ENCODE peak calls at places on chromosomes 1 and 21, in eight cellular contexts. Y is GM12865; W is mesothelial cell of epicardium; D is fibroblast of pulmonary artery; T is tibial nerve; G is fibroblast of mammary gland; L is CD8-positive, alpha-beta T cell; F is nephron progenitor cell. C is an unnamed sample.

GRCh38 chr1:203217668-203218067 is 11.8 kb downstream of the CHIT1 start:
- DNase-seq in G (no peak), D (no peak), T (no peak), Y (no peak), L (no peak), F (no peak), W (no peak), C (no peak)

GRCh38 chr21:41458121-41458520 is 32.1 kb downstream of the MX1 start:
- DNase-seq in D (no peak), F (no peak), G (no peak), Y (no peak), L (no peak), T (no peak), W (no peak), C (no peak)

GRCh38 chr1:169949139-169949538 is 55.4 kb upstream of the SCYL3 start:
- DNase-seq in T (no peak), L (no peak), W (no peak), Y (no peak), D (peak; percentile 16), F (no peak), G (peak; percentile 42), C (no peak)

GRCh38 chr1:221451741-221452140 is 290.1 kb downstream of the DUSP10 start:
- DNase-seq in Y (no peak), T (no peak), G (no peak), L (no peak), D (no peak), W (no peak), F (no peak), C (no peak)

GRCh38 chr1:6310116-6310848 is 49.4 kb upstream of the GPR153 start:
- DNase-seq in F (no peak), G (no peak), W (no peak), T (no peak), D (no peak), L (no peak), Y (no peak), C (no peak)

GRCh38 chr1:228778946-228779345 is 43.7 kb downstream of the RHOU start:
- DNase-seq in T (no peak), W (no peak), L (no peak), Y (no peak), G (no peak), F (no peak), D (no peak), C (no peak)

GRCh38 chr1:234533975-234534876 is 55.2 kb upstream of the TARBP1 start:
- DNase-seq in F (no peak), W (peak; percentile 65), T (peak; percentile 99), L (no peak), Y (no peak), G (peak; percentile 100), D (peak; percentile 100), C (no peak)

GRCh38 chr1:229124471-229125198 is 146.3 kb upstream of the RAB4A start:
- DNase-seq in L (no peak), D (no peak), W (no peak), T (no peak), G (no peak), F (no peak), Y (no peak), C (no peak)

GRCh38 chr1:234858722-234859121 is 248.7 kb upstream of the IRF2BP2 start:
- DNase-seq in Y (no peak), D (no peak), W (no peak), L (no peak), F (no peak), T (no peak), G (no peak), C (no peak)

GRCh38 chr1:87292684-87293493 is 35.8 kb upstream of the LMO4 start:
- DNase-seq in F (peak; percentile 77), T (peak; percentile 89), L (peak; percentile 67), Y (peak; percentile 71), W (peak; percentile 43), G (peak; percentile 64), D (peak; percentile 78), C (no peak)

GRCh38 chr1:163155606-163156005 is 47.1 kb downstream of the RGS5 start:
- DNase-seq in G (no peak), L (no peak), Y (no peak), F (no peak), W (no peak), D (no peak), T (no peak), C (no peak)

GRCh38 chr1:226722240-226722900 is 16.7 kb downstream of the ITPKB start:
- DNase-seq in D (no peak), F (no peak), L (no peak), W (no peak), T (no peak), G (no peak), Y (no peak), C (peak; percentile 58)

GRCh38 chr21:28454978-28455600 is 537.6 kb downstream of the LTN1 start:
- DNase-seq in G (peak; percentile 80), D (no peak), Y (no peak), W (no peak), F (no peak), L (no peak), T (no peak), C (no peak)

GRCh38 chr1:110083453-110084225 is 13.2 kb upstream of the ALX3 start:
- DNase-seq in G (no peak), L (no peak), D (no peak), F (peak; percentile 38), T (peak; percentile 7), Y (no peak), W (no peak), C (no peak)

GRCh38 chr21:39316062-39316461 is 2.6 kb upstream of the BRWD1 start:
- DNase-seq in W (no peak), G (no peak), F (no peak), T (no peak), Y (no peak), D (no peak), L (no peak), C (no peak)

GRCh38 chr1:162389021-162389818 is 7.7 kb downstream of the C1orf226 start:
- DNase-seq in F (no peak), W (no peak), D (no peak), G (peak; percentile 45), T (no peak), L (peak; percentile 31), Y (no peak), C (peak; percentile 83)

GRCh38 chr1:194252189-194252588 is 1065.8 kb upstream of the B3GALT2 start:
- DNase-seq in D (peak; percentile 59), L (no peak), F (no peak), W (no peak), Y (no peak), T (no peak), G (no peak), C (no peak)

GRCh38 chr1:84724128-84724860 is 34.0 kb upstream of the SSX2IP start:
- DNase-seq in G (no peak), F (peak; percentile 12), T (no peak), L (peak; percentile 65), Y (peak; percentile 41), D (no peak), W (no peak), C (no peak)

GRCh38 chr21:44870748-44871495 is 2.6 kb downstream of the PTTG1IP start:
- DNase-seq in L (no peak), G (no peak), D (no peak), Y (no peak), W (no peak), T (peak; percentile 28), F (no peak), C (no peak)

GRCh38 chr1:248752119-248752931 is 3.2 kb downstream of the LYPD8 start:
- DNase-seq in Y (no peak), W (no peak), G (peak; percentile 28), L (no peak), D (peak; percentile 2), F (no peak), T (no peak), C (no peak)

GRCh38 chr1:1777950-1778826 is at the start of gene NADK:
- DNase-seq in L (peak; percentile 86), T (no peak), G (peak; percentile 39), Y (peak; percentile 81), W (peak; percentile 56), F (peak; percentile 79), D (peak; percentile 50), C (peak; percentile 42)

GRCh38 chr1:151314137-151314875 is 12.9 kb downstream of the PI4KB start:
- DNase-seq in L (no peak), F (no peak), Y (no peak), D (peak; percentile 92), T (peak; percentile 93), G (peak; percentile 91), W (no peak), C (no peak)

GRCh38 chr1:31981976-31982375 is 31.7 kb upstream of the KHDRBS1 start:
- DNase-seq in Y (peak; percentile 34), F (no peak), D (no peak), L (peak; percentile 59), W (no peak), G (no peak), T (no peak), C (peak; percentile 31)

DNA sequence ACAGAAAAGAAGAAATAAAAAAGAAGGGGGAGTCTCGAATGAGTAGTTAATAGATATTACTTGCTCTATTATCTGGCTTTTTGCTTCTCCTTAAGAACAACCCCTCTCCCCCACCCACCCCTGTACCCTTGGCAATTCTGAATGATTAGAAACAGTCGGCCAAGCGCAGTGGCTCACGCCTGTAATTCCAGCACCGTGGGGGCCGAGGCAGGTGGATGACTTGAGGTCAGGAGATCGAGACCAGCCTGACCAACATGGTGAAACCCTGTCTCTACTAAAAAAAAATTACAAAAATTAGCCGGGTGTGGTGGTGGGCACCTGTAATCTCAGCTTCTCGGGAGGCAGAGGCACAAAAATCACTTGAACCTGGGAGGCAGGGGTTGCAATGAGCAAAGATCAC is 42.7 kb downstream of the GATAD2B start:
- DNase-seq in T (no peak), L (no peak), Y (no peak), G (no peak), F (no peak), W (no peak), D (no peak), C (no peak)
- TF ChIP-seq CTCF in T (no peak), L (no peak), Y (no peak), G (no peak), F (no peak), W (no peak), D (no peak), C (no peak)

GRCh38 chr1:115461526-115461925 is 123.5 kb upstream of the NGF start:
- DNase-seq in L (no peak), D (no peak), T (no peak), G (no peak), Y (no peak), W (no peak), F (no peak), C (no peak)
- TF ChIP-seq CTCF in L (no peak), D (no peak), T (no peak), G (peak; percentile 2), Y (no peak), W (peak; percentile 19), F (no peak), C (no peak)

DNA sequence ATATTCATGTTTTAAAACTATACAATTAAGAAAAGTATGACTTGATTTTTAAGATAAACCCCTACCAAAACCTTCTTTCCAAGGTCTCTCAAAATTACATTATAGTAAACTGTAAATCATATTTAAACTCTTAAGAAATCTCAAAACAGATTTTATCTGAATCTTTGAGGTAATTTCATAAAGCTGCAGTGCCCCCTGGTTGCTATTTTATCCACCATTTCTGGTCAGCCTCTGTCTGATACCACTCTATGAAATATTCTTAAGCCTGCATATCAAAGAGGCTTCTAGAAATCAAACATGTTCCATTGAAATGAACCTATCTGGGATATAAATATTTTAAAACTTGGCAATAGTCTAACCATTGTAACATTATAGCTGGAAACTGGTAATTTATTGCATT is 317.3 kb downstream of the COL11A1 start:
- DNase-seq in L (no peak), W (no peak), T (no peak), G (peak; percentile 1), D (peak; percentile 42), F (no peak), Y (no peak), C (no peak)
- TF ChIP-seq CTCF in L (no peak), W (no peak), T (no peak), G (peak; percentile 30), D (peak; percentile 50), F (no peak), Y (no peak), C (peak; percentile 14)

GRCh38 chr1:22731924-22732522 is 21.4 kb downstream of the EPHB2 start:
- DNase-seq in T (no peak), L (no peak), Y (peak; percentile 45), G (peak; percentile 56), W (no peak), D (peak; percentile 64), F (no peak), C (no peak)
- TF ChIP-seq CTCF in T (peak; percentile 24), L (no peak), Y (peak; percentile 40), G (peak; percentile 67), W (no peak), D (peak; percentile 74), F (no peak), C (peak; percentile 18)